ENCODE peak calls at places on chromosome 10, in nine cellular contexts. One of them, this sample, is unnamed.

GRCh38 chr10:930415-931325 is 835 bp downstream of the LARP4B start:
- DNase-seq in keratinocyte: no peak
- DNase-seq in ovary: peak; percentile 56
- DNase-seq in psoas muscle: peak; percentile 67
- DNase-seq in HCT116: no peak
- DNase-seq in PC-3: peak; percentile 20
- DNase-seq in ascending aorta: no peak
- DNase-seq in aorta: peak; percentile 79
- DNase-seq in mammary epithelial cell: peak; percentile 50
- DNase-seq in this sample: no peak

GRCh38 chr10:68348265-68348741 is 15.6 kb upstream of the PBLD start:
- DNase-seq in keratinocyte: no peak
- DNase-seq in ovary: no peak
- DNase-seq in psoas muscle: no peak
- DNase-seq in HCT116: peak; percentile 28
- DNase-seq in PC-3: peak; percentile 83
- DNase-seq in ascending aorta: no peak
- DNase-seq in aorta: no peak
- DNase-seq in mammary epithelial cell: peak; percentile 27
- DNase-seq in this sample: no peak

GRCh38 chr10:79367421-79368189 is 20.3 kb downstream of the PPIF start:
- DNase-seq in keratinocyte: no peak
- DNase-seq in ovary: no peak
- DNase-seq in psoas muscle: no peak
- DNase-seq in HCT116: no peak
- DNase-seq in PC-3: peak; percentile 64
- DNase-seq in ascending aorta: no peak
- DNase-seq in aorta: no peak
- DNase-seq in mammary epithelial cell: no peak
- DNase-seq in this sample: no peak

GRCh38 chr10:65898055-65898454 is 1027.8 kb upstream of the LRRTM3 start:
- DNase-seq in keratinocyte: no peak
- DNase-seq in ovary: no peak
- DNase-seq in psoas muscle: no peak
- DNase-seq in HCT116: no peak
- DNase-seq in PC-3: no peak
- DNase-seq in ascending aorta: no peak
- DNase-seq in aorta: no peak
- DNase-seq in mammary epithelial cell: no peak
- DNase-seq in this sample: no peak

GRCh38 chr10:86664370-86665217 is 3.7 kb upstream of the LDB3 start:
- DNase-seq in keratinocyte: no peak
- DNase-seq in ovary: no peak
- DNase-seq in psoas muscle: peak; percentile 77
- DNase-seq in HCT116: no peak
- DNase-seq in PC-3: no peak
- DNase-seq in ascending aorta: no peak
- DNase-seq in aorta: no peak
- DNase-seq in mammary epithelial cell: no peak
- DNase-seq in this sample: no peak

GRCh38 chr10:48819806-48820205 is 119.8 kb downstream of the LRRC18 start:
- DNase-seq in keratinocyte: no peak
- DNase-seq in ovary: no peak
- DNase-seq in psoas muscle: no peak
- DNase-seq in HCT116: no peak
- DNase-seq in PC-3: no peak
- DNase-seq in ascending aorta: no peak
- DNase-seq in aorta: no peak
- DNase-seq in mammary epithelial cell: no peak
- DNase-seq in this sample: no peak

GRCh38 chr10:23047201-23048050 is 48.0 kb upstream of the MSRB2 start:
- DNase-seq in keratinocyte: no peak
- DNase-seq in ovary: no peak
- DNase-seq in psoas muscle: no peak
- DNase-seq in HCT116: no peak
- DNase-seq in PC-3: peak; percentile 63
- DNase-seq in ascending aorta: no peak
- DNase-seq in aorta: no peak
- DNase-seq in mammary epithelial cell: no peak
- DNase-seq in this sample: no peak

GRCh38 chr10:78913219-78914059 is 155.3 kb upstream of the ZMIZ1 start:
- DNase-seq in keratinocyte: no peak
- DNase-seq in ovary: peak; percentile 46
- DNase-seq in psoas muscle: peak; percentile 42
- DNase-seq in HCT116: no peak
- DNase-seq in PC-3: no peak
- DNase-seq in ascending aorta: no peak
- DNase-seq in aorta: peak; percentile 79
- DNase-seq in mammary epithelial cell: no peak
- DNase-seq in this sample: no peak

GRCh38 chr10:133442967-133443924 is 10.5 kb upstream of the SCART1 start:
- DNase-seq in keratinocyte: no peak
- DNase-seq in ovary: no peak
- DNase-seq in psoas muscle: no peak
- DNase-seq in HCT116: no peak
- DNase-seq in PC-3: no peak
- DNase-seq in ascending aorta: no peak
- DNase-seq in aorta: peak; percentile 45
- DNase-seq in mammary epithelial cell: no peak
- DNase-seq in this sample: no peak

GRCh38 chr10:10891437-10891836 is 126.2 kb upstream of the CELF2 start:
- DNase-seq in keratinocyte: no peak
- DNase-seq in ovary: no peak
- DNase-seq in psoas muscle: peak; percentile 72
- DNase-seq in HCT116: no peak
- DNase-seq in PC-3: no peak
- DNase-seq in ascending aorta: no peak
- DNase-seq in aorta: no peak
- DNase-seq in mammary epithelial cell: no peak
- DNase-seq in this sample: peak; percentile 83

GRCh38 chr10:73762915-73763314 is 18.7 kb downstream of the SEC24C start:
- DNase-seq in keratinocyte: peak; percentile 33
- DNase-seq in ovary: no peak
- DNase-seq in psoas muscle: no peak
- DNase-seq in HCT116: no peak
- DNase-seq in PC-3: peak; percentile 99
- DNase-seq in ascending aorta: no peak
- DNase-seq in aorta: no peak
- DNase-seq in mammary epithelial cell: peak; percentile 80
- DNase-seq in this sample: no peak

GRCh38 chr10:14276200-14276599 is 54.5 kb downstream of the FRMD4A start:
- DNase-seq in keratinocyte: no peak
- DNase-seq in ovary: no peak
- DNase-seq in psoas muscle: no peak
- DNase-seq in HCT116: no peak
- DNase-seq in PC-3: no peak
- DNase-seq in ascending aorta: no peak
- DNase-seq in aorta: no peak
- DNase-seq in mammary epithelial cell: no peak
- DNase-seq in this sample: no peak

GRCh38 chr10:116211682-116212081 is 61.3 kb downstream of the GFRA1 start:
- DNase-seq in keratinocyte: no peak
- DNase-seq in ovary: no peak
- DNase-seq in psoas muscle: no peak
- DNase-seq in HCT116: no peak
- DNase-seq in PC-3: no peak
- DNase-seq in ascending aorta: no peak
- DNase-seq in aorta: no peak
- DNase-seq in mammary epithelial cell: no peak
- DNase-seq in this sample: peak; percentile 53

GRCh38 chr10:97278491-97278989 is 13.9 kb downstream of the ARHGAP19 start:
- DNase-seq in keratinocyte: peak; percentile 7
- DNase-seq in ovary: no peak
- DNase-seq in psoas muscle: no peak
- DNase-seq in HCT116: peak; percentile 33
- DNase-seq in PC-3: peak; percentile 68
- DNase-seq in ascending aorta: no peak
- DNase-seq in aorta: no peak
- DNase-seq in mammary epithelial cell: peak; percentile 36
- DNase-seq in this sample: peak; percentile 86

GRCh38 chr10:101807158-101807557 is 11.1 kb downstream of the OGA start:
- DNase-seq in keratinocyte: no peak
- DNase-seq in ovary: no peak
- DNase-seq in psoas muscle: no peak
- DNase-seq in HCT116: no peak
- DNase-seq in PC-3: no peak
- DNase-seq in ascending aorta: no peak
- DNase-seq in aorta: no peak
- DNase-seq in mammary epithelial cell: no peak
- DNase-seq in this sample: no peak

GRCh38 chr10:102546606-102547310 is 43.0 kb downstream of the SUFU start:
- DNase-seq in keratinocyte: no peak
- DNase-seq in ovary: no peak
- DNase-seq in psoas muscle: no peak
- DNase-seq in HCT116: no peak
- DNase-seq in PC-3: no peak
- DNase-seq in ascending aorta: no peak
- DNase-seq in aorta: no peak
- DNase-seq in mammary epithelial cell: no peak
- DNase-seq in this sample: peak; percentile 23

GRCh38 chr10:131815366-131816156 is 85.2 kb upstream of the PPP2R2D start:
- DNase-seq in keratinocyte: no peak
- DNase-seq in ovary: no peak
- DNase-seq in psoas muscle: no peak
- DNase-seq in HCT116: no peak
- DNase-seq in PC-3: no peak
- DNase-seq in ascending aorta: no peak
- DNase-seq in aorta: peak; percentile 26
- DNase-seq in mammary epithelial cell: no peak
- DNase-seq in this sample: no peak

GRCh38 chr10:23081891-23082290 is 13.5 kb upstream of the MSRB2 start:
- DNase-seq in keratinocyte: no peak
- DNase-seq in ovary: no peak
- DNase-seq in psoas muscle: no peak
- DNase-seq in HCT116: peak; percentile 41
- DNase-seq in PC-3: peak; percentile 38
- DNase-seq in ascending aorta: no peak
- DNase-seq in aorta: no peak
- DNase-seq in mammary epithelial cell: no peak
- DNase-seq in this sample: no peak

GRCh38 chr10:110781139-110781538 is 90.6 kb upstream of the PDCD4 start:
- DNase-seq in keratinocyte: no peak
- DNase-seq in ovary: no peak
- DNase-seq in psoas muscle: peak; percentile 75
- DNase-seq in HCT116: no peak
- DNase-seq in PC-3: no peak
- DNase-seq in ascending aorta: no peak
- DNase-seq in aorta: no peak
- DNase-seq in mammary epithelial cell: no peak
- DNase-seq in this sample: no peak

GRCh38 chr10:21493841-21494220 is 31.7 kb downstream of the SKIDA1 start:
- DNase-seq in keratinocyte: no peak
- DNase-seq in ovary: no peak
- DNase-seq in psoas muscle: no peak
- DNase-seq in HCT116: no peak
- DNase-seq in PC-3: no peak
- DNase-seq in ascending aorta: no peak
- DNase-seq in aorta: peak; percentile 47
- DNase-seq in mammary epithelial cell: no peak
- DNase-seq in this sample: no peak

GRCh38 chr10:35637456-35637855 is 4.6 kb downstream of the FZD8 start:
- DNase-seq in keratinocyte: no peak
- DNase-seq in ovary: no peak
- DNase-seq in psoas muscle: no peak
- DNase-seq in HCT116: no peak
- DNase-seq in PC-3: peak; percentile 54
- DNase-seq in ascending aorta: no peak
- DNase-seq in aorta: no peak
- DNase-seq in mammary epithelial cell: no peak
- DNase-seq in this sample: no peak
- H3K4me3 ChIP-seq in keratinocyte: no peak overlapping the region
- H3K4me3 ChIP-seq in ovary: no peak overlapping the region
- H3K4me3 ChIP-seq in psoas muscle: no peak overlapping the region
- H3K4me3 ChIP-seq in HCT116: no peak overlapping the region
- H3K4me3 ChIP-seq in PC-3: peak overlapping the region; percentile 69
- H3K4me3 ChIP-seq in ascending aorta: peak overlapping the region; percentile 55
- H3K4me3 ChIP-seq in aorta: peak overlapping the region; percentile 10
- H3K4me3 ChIP-seq in mammary epithelial cell: no peak overlapping the region
- H3K4me3 ChIP-seq in this sample: peak overlapping the region; percentile 19

DNA sequence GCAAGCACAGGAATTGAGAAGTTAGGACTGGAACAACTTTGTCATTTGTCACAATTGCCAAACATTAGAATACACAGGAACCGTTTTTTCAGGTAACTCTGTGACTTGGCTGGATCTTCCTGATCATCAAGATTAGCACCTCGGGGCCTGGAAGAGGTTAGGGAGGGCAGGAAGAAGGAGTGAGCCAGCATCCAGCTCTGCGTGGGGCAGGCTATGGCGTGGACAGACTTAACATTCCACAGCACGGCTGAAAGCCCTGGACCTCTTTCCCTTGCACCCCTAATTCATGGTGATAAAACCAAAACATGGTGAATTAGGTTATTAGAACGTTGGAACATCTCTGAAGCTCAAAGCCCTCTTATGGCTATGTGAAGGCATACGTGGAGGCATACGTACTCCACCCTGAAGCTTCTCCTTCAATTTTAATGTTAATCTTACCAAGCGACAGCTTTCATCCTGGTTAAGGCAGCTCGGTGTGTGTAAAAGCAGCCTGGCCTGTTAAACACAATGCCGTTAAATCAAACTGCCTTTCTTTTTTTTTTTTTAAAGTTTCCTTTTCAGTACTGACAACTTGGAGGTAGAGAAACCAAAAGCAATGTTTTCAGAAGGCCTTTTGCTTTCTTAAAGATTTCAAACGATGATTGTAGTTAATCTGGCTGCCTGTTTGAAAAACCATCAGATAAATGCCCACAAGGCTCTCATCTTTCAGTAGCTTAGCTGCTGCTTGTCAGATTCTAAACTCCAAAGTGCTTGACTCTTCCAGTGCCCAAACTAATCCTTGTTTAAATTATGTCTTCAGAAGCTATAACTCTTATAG is 4.5 kb downstream of the GRK5 start:
- DNase-seq in keratinocyte: no peak
- DNase-seq in ovary: no peak
- DNase-seq in psoas muscle: no peak
- DNase-seq in HCT116: no peak
- DNase-seq in PC-3: no peak
- DNase-seq in ascending aorta: no peak
- DNase-seq in aorta: peak; percentile 41
- DNase-seq in mammary epithelial cell: no peak
- DNase-seq in this sample: no peak
- H3K4me3 ChIP-seq in keratinocyte: no peak overlapping the region
- H3K4me3 ChIP-seq in ovary: no peak overlapping the region
- H3K4me3 ChIP-seq in psoas muscle: peak overlapping the region; percentile 10
- H3K4me3 ChIP-seq in HCT116: no peak overlapping the region
- H3K4me3 ChIP-seq in PC-3: no peak overlapping the region
- H3K4me3 ChIP-seq in ascending aorta: peak overlapping the region; percentile 25
- H3K4me3 ChIP-seq in aorta: peak overlapping the region; percentile 23
- H3K4me3 ChIP-seq in mammary epithelial cell: no peak overlapping the region
- H3K4me3 ChIP-seq in this sample: no peak overlapping the region

GRCh38 chr10:121595806-121596667 is 2.2 kb downstream of the FGFR2 start:
- DNase-seq in keratinocyte: no peak
- DNase-seq in ovary: no peak
- DNase-seq in psoas muscle: no peak
- DNase-seq in HCT116: no peak
- DNase-seq in PC-3: no peak
- DNase-seq in ascending aorta: no peak
- DNase-seq in aorta: no peak
- DNase-seq in mammary epithelial cell: peak; percentile 26
- DNase-seq in this sample: no peak
- H3K4me3 ChIP-seq in keratinocyte: peak overlapping the region; percentile 84
- H3K4me3 ChIP-seq in ovary: peak overlapping the region; percentile 78
- H3K4me3 ChIP-seq in psoas muscle: no peak overlapping the region
- H3K4me3 ChIP-seq in HCT116: no peak overlapping the region
- H3K4me3 ChIP-seq in PC-3: no peak overlapping the region
- H3K4me3 ChIP-seq in ascending aorta: peak overlapping the region; percentile 69
- H3K4me3 ChIP-seq in aorta: no peak overlapping the region
- H3K4me3 ChIP-seq in mammary epithelial cell: peak overlapping the region; percentile 83
- H3K4me3 ChIP-seq in this sample: no peak overlapping the region

GRCh38 chr10:72297281-72297967 is 23.7 kb downstream of the DDIT4 start:
- DNase-seq in keratinocyte: no peak
- DNase-seq in ovary: peak; percentile 83
- DNase-seq in psoas muscle: peak; percentile 90
- DNase-seq in HCT116: no peak
- DNase-seq in PC-3: peak; percentile 74
- DNase-seq in ascending aorta: peak; percentile 85
- DNase-seq in aorta: peak; percentile 95
- DNase-seq in mammary epithelial cell: peak; percentile 74
- DNase-seq in this sample: peak; percentile 89
- H3K4me3 ChIP-seq in keratinocyte: peak overlapping the region; percentile 44
- H3K4me3 ChIP-seq in ovary: peak overlapping the region; percentile 48
- H3K4me3 ChIP-seq in psoas muscle: peak overlapping the region; percentile 81
- H3K4me3 ChIP-seq in HCT116: peak overlapping the region; percentile 64
- H3K4me3 ChIP-seq in PC-3: peak overlapping the region; percentile 66
- H3K4me3 ChIP-seq in ascending aorta: peak overlapping the region; percentile 77
- H3K4me3 ChIP-seq in aorta: peak overlapping the region; percentile 53
- H3K4me3 ChIP-seq in mammary epithelial cell: peak overlapping the region; percentile 40
- H3K4me3 ChIP-seq in this sample: peak overlapping the region; percentile 51

This sample was measured in skeletal muscle cell.